ENCODE peak calls at places on chromosomes 4 and X, in five cellular contexts. I is A549, S is K562, E is H1, T is HepG2. U is an unnamed sample.

GRCh38 chr4:128974203-128974602 is 119.1 kb downstream of the SCLT1 start:
- DNase-seq in I (no peak), S (no peak), T (no peak), E (no peak), U (peak; percentile 25)

GRCh38 chrX:54785901-54786300 is 12.2 kb downstream of the ITIH6 start:
- DNase-seq in T (peak; percentile 7), S (peak; percentile 25), E (peak; percentile 59), I (no peak), U (no peak)

GRCh38 chrX:11010476-11010875 is 100.7 kb upstream of the HCCS start:
- DNase-seq in E (no peak), I (no peak), T (no peak), S (no peak), U (peak; percentile 13)

GRCh38 chr4:109921384-109921808 is 8.7 kb downstream of the EGF start:
- DNase-seq in E (no peak), S (no peak), I (peak; percentile 18), T (no peak), U (peak; percentile 86)

GRCh38 chrX:110415440-110416167 is 57.0 kb downstream of the RTL9 start:
- DNase-seq in I (no peak), T (no peak), E (no peak), S (no peak), U (peak; percentile 74)

GRCh38 chr4:163892417-163892816 is 397.9 kb downstream of the TMA16 start:
- DNase-seq in S (no peak), T (no peak), E (no peak), I (no peak), U (no peak)

GRCh38 chr4:53586121-53586816 is 5.0 kb downstream of the LNX1 start:
- DNase-seq in S (no peak), T (no peak), E (no peak), I (no peak), U (peak; percentile 99)

GRCh38 chr4:182483685-182484084 is 240.5 kb downstream of the TENM3 start:
- DNase-seq in E (no peak), I (no peak), T (no peak), S (peak; percentile 8), U (no peak)

GRCh38 chrX:123976671-123977316 is 15.3 kb downstream of the STAG2 start:
- DNase-seq in S (peak; percentile 53), I (peak; percentile 41), E (no peak), T (peak; percentile 31), U (peak; percentile 47)

GRCh38 chr4:8394806-8395205 is 45.7 kb downstream of the ACOX3 start:
- DNase-seq in S (no peak), T (no peak), I (no peak), E (no peak), U (no peak)

GRCh38 chr4:184310881-184311709 is 93.4 kb upstream of the ENPP6 start:
- DNase-seq in E (peak; percentile 35), T (peak; percentile 53), S (no peak), I (no peak), U (no peak)

GRCh38 chrX:72540318-72540717 is 32.3 kb downstream of the HDAC8 start:
- DNase-seq in E (no peak), S (peak; percentile 3), I (no peak), T (peak; percentile 9), U (peak; percentile 58)

GRCh38 chr4:13992975-13993495 is 365.5 kb upstream of the BOD1L1 start:
- DNase-seq in E (no peak), I (no peak), S (no peak), T (no peak), U (no peak)

GRCh38 chr4:16265820-16266219 is 39.5 kb upstream of the TAPT1 start:
- DNase-seq in I (no peak), T (no peak), S (no peak), E (no peak), U (no peak)

GRCh38 chr4:40327340-40327739 is 7.8 kb upstream of the CHRNA9 start:
- DNase-seq in E (no peak), T (no peak), I (no peak), S (no peak), U (no peak)

GRCh38 chrX:110954428-110954827 is 141.6 kb upstream of the PAK3 start:
- DNase-seq in E (no peak), S (no peak), I (no peak), T (no peak), U (no peak)

GRCh38 chr4:77880784-77881183 is 18.2 kb downstream of the MRPL1 start:
- DNase-seq in I (no peak), E (no peak), T (no peak), S (no peak), U (no peak)

GRCh38 chr4:114386637-114387233 is 211.9 kb upstream of the UGT8 start:
- DNase-seq in E (no peak), T (peak; percentile 5), I (no peak), S (peak; percentile 18), U (peak; percentile 60)

GRCh38 chrX:112614640-112615039 is 65.1 kb downstream of the LHFPL1 start:
- DNase-seq in T (no peak), S (no peak), E (no peak), I (no peak), U (peak; percentile 63)

GRCh38 chrX:103846395-103846794 is 14.3 kb upstream of the RAB9B start:
- DNase-seq in S (no peak), I (no peak), E (no peak), T (no peak), U (peak; percentile 17)

GRCh38 chr4:189304179-189304578 is 636.5 kb upstream of the FRG1 start:
- DNase-seq in I (no peak), S (no peak), E (no peak), T (no peak), U (peak; percentile 59)

GRCh38 chr4:8607603-8608481 is 15.3 kb downstream of the CPZ start:
- DNase-seq in I (peak; percentile 50), E (peak; percentile 99), S (peak; percentile 42), T (no peak), U (no peak)

GRCh38 chr4:150781108-150781663 is 199.2 kb downstream of the MAB21L2 start:
- DNase-seq in I (no peak), E (no peak), T (no peak), S (no peak), U (no peak)

GRCh38 chr4:111959202-111959601 is 186.1 kb upstream of the FAM241A start:
- DNase-seq in T (peak; percentile 2), E (no peak), S (no peak), I (peak; percentile 7), U (peak; percentile 10)

GRCh38 chr4:16437836-16438235 is 211.6 kb upstream of the TAPT1 start:
- DNase-seq in I (no peak), T (no peak), S (no peak), E (no peak), U (peak; percentile 48)

GRCh38 chr4:62835579-62835978 is 1573.7 kb downstream of the TECRL start:
- DNase-seq in E (no peak), T (no peak), I (no peak), S (no peak), U (no peak)

GRCh38 chrX:20995829-20996228 is 378.4 kb upstream of the CNKSR2 start:
- DNase-seq in E (no peak), S (no peak), T (no peak), I (no peak), U (no peak)

GRCh38 chrX:23901805-23902204 is 5.9 kb downstream of the APOO start:
- DNase-seq in E (no peak), I (peak; percentile 62), S (peak; percentile 75), T (peak; percentile 77), U (peak; percentile 77)

GRCh38 chrX:23901065-23901464 is 6.7 kb downstream of the APOO start:
- DNase-seq in S (no peak), I (peak; percentile 68), T (peak; percentile 51), E (no peak), U (peak; percentile 84)

GRCh38 chrX:23902419-23902818 is 5.3 kb downstream of the APOO start:
- DNase-seq in E (no peak), I (no peak), S (peak; percentile 50), T (peak; percentile 50), U (peak; percentile 73)

GRCh38 chrX:23898412-23898959 is 9.3 kb downstream of the APOO start:
- DNase-seq in S (no peak), I (no peak), E (no peak), T (no peak), U (peak; percentile 64)

GRCh38 chrX:23900220-23900797 is 7.4 kb downstream of the APOO start:
- DNase-seq in I (no peak), E (no peak), T (no peak), S (no peak), U (no peak)
- TF ChIP-seq MAFK in I (no peak), E (no peak), T (no peak), S (no peak), U (no peak)

GRCh38 chrX:12881914-12882313 is 15.0 kb downstream of the TLR7 start:
- DNase-seq in I (no peak), S (no peak), E (no peak), T (no peak), U (no peak)

GRCh38 chrX:12887767-12888166 is 18.7 kb upstream of the TLR8 start:
- DNase-seq in I (no peak), E (no peak), S (no peak), T (no peak), U (no peak)

GRCh38 chrX:12887141-12887540 is 19.3 kb upstream of the TLR8 start:
- DNase-seq in T (no peak), S (no peak), E (no peak), I (no peak), U (no peak)

GRCh38 chrX:12886545-12886944 is 19.7 kb downstream of the TLR7 start:
- DNase-seq in S (no peak), E (no peak), T (no peak), I (no peak), U (no peak)

DNA sequence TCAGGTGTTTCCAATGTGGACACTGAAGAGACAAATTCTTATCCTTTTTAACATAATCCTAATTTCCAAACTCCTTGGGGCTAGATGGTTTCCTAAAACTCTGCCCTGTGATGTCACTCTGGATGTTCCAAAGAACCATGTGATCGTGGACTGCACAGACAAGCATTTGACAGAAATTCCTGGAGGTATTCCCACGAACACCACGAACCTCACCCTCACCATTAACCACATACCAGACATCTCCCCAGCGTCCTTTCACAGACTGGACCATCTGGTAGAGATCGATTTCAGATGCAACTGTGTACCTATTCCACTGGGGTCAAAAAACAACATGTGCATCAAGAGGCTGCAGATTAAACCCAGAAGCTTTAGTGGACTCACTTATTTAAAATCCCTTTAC is 18.6 kb downstream of the TLR7 start:
- DNase-seq in T (no peak), S (no peak), I (no peak), E (no peak), U (no peak)
- TF ChIP-seq MAFK in T (no peak), S (no peak), I (no peak), E (no peak), U (no peak)

GRCh38 chr4:20017439-20017838 is 234.3 kb upstream of the SLIT2 start:
- DNase-seq in T (no peak), I (no peak), E (no peak), S (no peak), U (no peak)

GRCh38 chr4:20015825-20016224 is 235.9 kb upstream of the SLIT2 start:
- DNase-seq in I (no peak), T (no peak), S (no peak), E (no peak), U (peak; percentile 80)

GRCh38 chr4:20019310-20020015 is 232.2 kb upstream of the SLIT2 start:
- DNase-seq in S (no peak), T (no peak), E (no peak), I (no peak), U (peak; percentile 55)

GRCh38 chr4:20020049-20020448 is 231.7 kb upstream of the SLIT2 start:
- DNase-seq in S (no peak), E (no peak), I (no peak), T (no peak), U (no peak)

GRCh38 chr4:20017035-20017434 is 234.7 kb upstream of the SLIT2 start:
- DNase-seq in E (no peak), S (no peak), I (no peak), T (no peak), U (peak; percentile 85)
- TF ChIP-seq MAFK in E (no peak), S (no peak), I (no peak), T (no peak), U (no peak)

GRCh38 chr4:76696109-76696508 is 201.8 kb downstream of the SOWAHB start:
- DNase-seq in E (peak; percentile 71), I (no peak), T (peak; percentile 28), S (no peak), U (peak; percentile 69)
- TF ChIP-seq MAFK in E (no peak), I (no peak), T (no peak), S (no peak), U (no peak)

U was measured in IMR-90.